ENCODE peak calls at places on chromosome 3, in seven cellular contexts. S is testis, M is IMR-90, A is foreskin fibroblast, T is coronary artery, K is spleen, N is astrocyte of the cerebellum. Z is an unnamed sample.

GRCh38 chr3:181623924-181624694 is 87.6 kb upstream of the SOX2 start:
- DNase-seq in A (no peak), N (peak), M (no peak), S (no peak), K (no peak), T (no peak), Z (no peak)

GRCh38 chr3:157354722-157355121 is 81.9 kb upstream of the PTX3 start:
- DNase-seq in M (peak), T (no peak), A (no peak), K (no peak), N (no peak), S (peak), Z (no peak)

GRCh38 chr3:22542311-22542710 is 660.8 kb upstream of the UBE2E2 start:
- DNase-seq in A (peak), K (no peak), T (no peak), M (no peak), N (no peak), S (no peak), Z (no peak)

GRCh38 chr3:147393261-147393964 is 12.9 kb downstream of the ZIC4 start:
- DNase-seq in K (peak), A (no peak), T (peak), M (no peak), S (peak), N (no peak), Z (peak)

GRCh38 chr3:15299036-15299435 is 33.4 kb downstream of the SH3BP5 start:
- DNase-seq in S (no peak), A (no peak), M (no peak), T (no peak), K (no peak), N (no peak), Z (no peak)

GRCh38 chr3:123027292-123028232 is at the start of gene SEMA5B:
- DNase-seq in N (no peak), M (no peak), S (peak), A (no peak), K (peak), T (no peak), Z (peak)

GRCh38 chr3:126664591-126665214 is 9.8 kb upstream of the TXNRD3 start:
- DNase-seq in T (no peak), S (no peak), N (peak), K (no peak), M (peak), A (no peak), Z (no peak)

GRCh38 chr3:46860381-46861292 is 2.6 kb downstream of the MYL3 start:
- DNase-seq in T (peak), N (no peak), M (no peak), A (no peak), S (peak), K (peak), Z (peak)

GRCh38 chr3:181847276-181847675 is 135.6 kb downstream of the SOX2 start:
- DNase-seq in A (no peak), N (no peak), T (no peak), M (no peak), S (no peak), K (no peak), Z (no peak)

GRCh38 chr3:151835751-151836550 is 22.0 kb downstream of the AADAC start:
- DNase-seq in A (no peak), N (peak), K (no peak), M (peak), S (no peak), T (no peak), Z (no peak)

DNA sequence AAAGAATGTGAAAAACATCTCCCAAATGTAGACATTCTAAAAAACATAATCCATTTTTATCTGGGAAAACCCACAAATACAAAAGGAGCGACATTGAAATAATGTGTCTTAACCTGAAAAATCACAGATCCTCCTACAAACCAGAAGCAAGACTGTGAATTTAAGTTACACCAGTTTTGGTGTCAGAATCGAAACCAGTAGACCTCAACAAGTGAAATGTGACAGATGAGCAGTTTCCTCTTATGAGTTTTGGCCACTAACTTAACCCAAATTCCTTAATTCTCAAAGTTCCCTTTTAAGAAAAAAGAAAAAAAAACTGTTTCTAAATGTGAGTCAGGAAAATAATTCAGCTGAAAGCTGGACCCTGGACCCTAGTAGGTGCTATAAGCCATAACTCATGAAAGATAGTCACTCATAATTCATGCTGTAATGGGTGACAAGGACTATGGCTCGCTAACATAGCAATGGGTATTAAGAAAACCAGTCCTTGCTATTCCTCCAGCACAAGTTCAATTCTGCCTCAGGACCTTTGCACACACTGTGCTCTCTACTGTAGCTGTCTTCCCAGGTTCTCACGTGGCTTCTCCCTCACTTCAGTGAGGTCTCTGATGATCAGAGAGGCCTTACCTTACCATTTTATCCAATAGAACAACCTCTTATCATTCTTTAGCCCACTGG is 9.0 kb upstream of the THRB start:
- DNase-seq in K (no peak), N (no peak), M (no peak), S (no peak), A (no peak), T (no peak), Z (no peak)
- TF ChIP-seq CTCF in K (no peak), N (no peak), M (no peak), S (no peak), A (no peak), T (no peak), Z (no peak)

DNA sequence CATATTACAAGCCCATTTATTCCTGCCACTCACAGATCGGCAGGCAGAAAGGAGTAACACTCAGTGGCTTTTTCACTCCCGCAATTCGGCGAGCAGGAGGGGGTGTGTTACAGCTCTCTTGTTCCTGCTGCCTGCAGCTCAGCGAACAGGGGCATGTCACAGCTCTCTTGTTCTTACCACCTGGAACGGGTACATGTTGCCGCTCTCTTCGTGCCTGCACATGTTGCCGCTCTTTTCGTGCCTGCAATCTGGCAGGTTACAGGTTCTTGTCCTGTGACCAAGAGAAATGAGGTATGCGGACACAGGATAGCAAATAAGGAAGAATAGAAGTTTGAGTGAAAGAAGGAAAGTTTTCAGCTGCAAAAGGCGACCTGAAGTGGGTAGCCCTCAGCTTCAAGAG is 761.4 kb downstream of the NAALADL2 start:
- DNase-seq in A (no peak), S (no peak), K (no peak), M (no peak), T (no peak), N (no peak), Z (no peak)
- TF ChIP-seq CTCF in A (no peak), S (no peak), K (no peak), M (no peak), T (no peak), N (no peak), Z (no peak)

GRCh38 chr3:124526601-124527000 is 203.7 kb upstream of the UMPS start:
- DNase-seq in A (no peak), K (no peak), M (no peak), S (no peak), N (no peak), T (no peak), Z (no peak)
- TF ChIP-seq CTCF in A (no peak), K (no peak), M (no peak), S (no peak), N (peak), T (no peak), Z (peak)

GRCh38 chr3:17687585-17687984 is 54.8 kb downstream of the TBC1D5 start:
- DNase-seq in S (no peak), T (no peak), N (no peak), M (no peak), A (no peak), K (no peak), Z (no peak)

DNA sequence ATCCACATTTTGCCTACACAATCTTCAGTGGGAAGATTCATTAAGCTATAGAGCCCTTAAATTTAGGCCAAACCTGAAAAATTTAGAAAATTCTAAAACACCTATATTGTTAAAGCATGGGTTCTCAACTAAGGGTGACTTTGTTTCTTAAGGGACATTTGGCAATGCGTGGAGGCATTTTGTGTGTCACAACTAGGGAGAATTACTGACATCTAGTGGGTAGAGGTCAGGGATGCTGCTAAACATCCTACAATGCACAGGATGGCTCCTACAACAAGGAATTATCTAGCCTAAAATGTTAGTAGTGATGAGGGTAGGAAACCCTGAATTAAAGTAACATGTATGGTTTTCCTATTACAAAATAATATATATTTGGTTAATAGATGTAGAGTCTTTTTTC is 55.8 kb downstream of the TBC1D5 start:
- DNase-seq in M (no peak), S (no peak), T (no peak), A (no peak), N (no peak), K (no peak), Z (no peak)
- TF ChIP-seq CTCF in M (peak), S (no peak), T (no peak), A (no peak), N (no peak), K (no peak), Z (peak)